ENCODE peak calls at places on chromosome 4, in nine cellular contexts. X is NCI-H460, Q is H9, I is GM20000, R is MV-4-11, H is EL, K is smooth muscle cell of the brain vasculature, N is breast epithelium, E is germinal center. C is an unnamed sample.

GRCh38 chr4:7428261-7429068 is 6.3 kb downstream of the PSAPL1 start:
- DNase-seq in X (no peak), Q (peak), I (no peak), R (no peak), H (no peak), K (no peak), N (no peak), E (no peak), C (no peak)

GRCh38 chr4:166042510-166043055 is 169.5 kb downstream of the TLL1 start:
- DNase-seq in X (no peak), Q (no peak), I (no peak), R (no peak), H (peak), K (no peak), N (peak), E (no peak), C (no peak)

GRCh38 chr4:122668241-122668640 is 47.4 kb upstream of the IL21 start:
- DNase-seq in X (no peak), Q (no peak), I (no peak), R (no peak), H (peak), K (no peak), N (no peak), E (no peak), C (peak)

GRCh38 chr4:169096221-169096620 is 86.2 kb upstream of the CBR4 start:
- DNase-seq in X (no peak), Q (no peak), I (no peak), R (no peak), H (no peak), K (no peak), N (no peak), E (no peak), C (no peak)

GRCh38 chr4:157634057-157634456 is 413.5 kb downstream of the GRIA2 start:
- DNase-seq in X (no peak), Q (no peak), I (no peak), R (no peak), H (no peak), K (no peak), N (no peak), E (no peak), C (no peak)

GRCh38 chr4:24850669-24851068 is 55.3 kb downstream of the SOD3 start:
- DNase-seq in X (no peak), Q (no peak), I (no peak), R (peak), H (peak), K (peak), N (no peak), E (no peak), C (peak)

GRCh38 chr4:86367577-86367976 is 7.7 kb upstream of the MAPK10 start:
- DNase-seq in X (no peak), Q (no peak), I (no peak), R (no peak), H (peak), K (peak), N (no peak), E (no peak), C (peak)

GRCh38 chr4:51942108-51942832 is 77.9 kb downstream of the LRRC66 start:
- DNase-seq in X (no peak), Q (no peak), I (no peak), R (no peak), H (peak), K (no peak), N (no peak), E (no peak), C (peak)

GRCh38 chr4:35447474-35447873 is 796.8 kb downstream of the ARAP2 start:
- DNase-seq in X (no peak), Q (no peak), I (no peak), R (no peak), H (no peak), K (no peak), N (no peak), E (no peak), C (no peak)

GRCh38 chr4:74123065-74123728 is 24.2 kb upstream of the CXCL2 start:
- DNase-seq in X (peak), Q (no peak), I (no peak), R (no peak), H (peak), K (no peak), N (no peak), E (no peak), C (peak)

GRCh38 chr4:7771541-7772507 is 167.8 kb downstream of the AFAP1 start:
- DNase-seq in X (no peak), Q (peak), I (peak), R (peak), H (no peak), K (no peak), N (no peak), E (no peak), C (no peak)

GRCh38 chr4:165293927-165294649 is 33.4 kb upstream of the MSMO1 start:
- DNase-seq in X (no peak), Q (no peak), I (no peak), R (no peak), H (no peak), K (no peak), N (no peak), E (peak), C (no peak)

GRCh38 chr4:37244583-37245390 is at the start of gene NWD2:
- DNase-seq in X (no peak), Q (peak), I (peak), R (no peak), H (no peak), K (no peak), N (no peak), E (peak), C (no peak)

GRCh38 chr4:57147335-57148060 is 37.3 kb upstream of the IGFBP7 start:
- DNase-seq in X (no peak), Q (no peak), I (no peak), R (no peak), H (peak), K (no peak), N (no peak), E (no peak), C (peak)

GRCh38 chr4:116705466-116705865 is 379.9 kb downstream of the TRAM1L1 start:
- DNase-seq in X (no peak), Q (peak), I (no peak), R (no peak), H (no peak), K (no peak), N (no peak), E (no peak), C (no peak)

GRCh38 chr4:109559625-109559982 is 442 bp upstream of the MCUB start:
- DNase-seq in X (peak), Q (peak), I (peak), R (no peak), H (no peak), K (no peak), N (no peak), E (peak), C (peak)

GRCh38 chr4:175671491-175671934 is 140.6 kb downstream of the GPM6A start:
- DNase-seq in X (no peak), Q (peak), I (no peak), R (no peak), H (peak), K (no peak), N (no peak), E (no peak), C (no peak)

GRCh38 chr4:103403619-103404018 is 205.5 kb upstream of the CENPE start:
- DNase-seq in X (no peak), Q (no peak), I (no peak), R (no peak), H (no peak), K (no peak), N (no peak), E (no peak), C (no peak)

GRCh38 chr4:83255584-83255983 is 29.0 kb downstream of the COQ2 start:
- DNase-seq in X (peak), Q (no peak), I (no peak), R (no peak), H (peak), K (peak), N (no peak), E (no peak), C (peak)

GRCh38 chr4:14783011-14783877 is 219.0 kb upstream of the CPEB2 start:
- DNase-seq in X (no peak), Q (no peak), I (peak), R (no peak), H (peak), K (peak), N (no peak), E (no peak), C (peak)

GRCh38 chr4:166460769-166461550 is 587.9 kb downstream of the TLL1 start:
- DNase-seq in X (no peak), Q (no peak), I (no peak), R (no peak), H (peak), K (no peak), N (no peak), E (no peak), C (no peak)